ENCODE peak calls at places on chromosomes 16 and 17, in seven cellular contexts. I is breast epithelium, E is tibial nerve, X is IMR-90, D is adrenal gland, F is Peyer's patch, Q is esophagus muscularis mucosa. Z is an unnamed sample. For H3K4me1, the result is how much of the 10 kb centered on the place peaks cover.

GRCh38 chr17:6444573-6445335 is 499 bp downstream of the PIMREG start:
- DNase-seq in I (no peak), E (no peak), X (no peak), D (no peak), F (no peak), Q (no peak), Z (no peak)

GRCh38 chr17:37103191-37103590 is 154.4 kb downstream of the AATF start:
- DNase-seq in I (no peak), E (no peak), X (no peak), D (no peak), F (no peak), Q (no peak), Z (no peak)

GRCh38 chr17:50893183-50893993 is 27.2 kb upstream of the TOB1 start:
- DNase-seq in I (peak), E (peak), X (peak), D (no peak), F (peak), Q (no peak), Z (no peak)

GRCh38 chr17:59521465-59522126 is 43.8 kb upstream of the DHX40 start:
- DNase-seq in I (no peak), E (no peak), X (peak), D (peak), F (peak), Q (no peak), Z (no peak)

GRCh38 chr17:61567045-61567802 is 23.8 kb downstream of the NACA2 start:
- DNase-seq in I (no peak), E (no peak), X (no peak), D (no peak), F (no peak), Q (no peak), Z (no peak)

GRCh38 chr17:69525920-69526841 is 111.7 kb downstream of the MAP2K6 start:
- DNase-seq in I (no peak), E (no peak), X (peak), D (peak), F (no peak), Q (no peak), Z (no peak)

GRCh38 chr17:47810200-47810821 is 11.3 kb downstream of the OSBPL7 start:
- DNase-seq in I (no peak), E (no peak), X (peak), D (peak), F (peak), Q (no peak), Z (no peak)

GRCh38 chr16:73086108-73086507 is 38.2 kb upstream of the ZFHX3 start:
- DNase-seq in I (no peak), E (no peak), X (no peak), D (no peak), F (no peak), Q (no peak), Z (no peak)

GRCh38 chr16:9199312-9199711 is 107.9 kb downstream of the HAPSTR1 start:
- DNase-seq in I (no peak), E (no peak), X (no peak), D (no peak), F (no peak), Q (no peak), Z (no peak)

GRCh38 chr17:35900693-35901487 is 20.7 kb upstream of the CCL5 start:
- DNase-seq in I (no peak), E (no peak), X (no peak), D (no peak), F (no peak), Q (no peak), Z (no peak)

GRCh38 chr17:60392845-60393702 is 1.1 kb upstream of the USP32 start:
- DNase-seq in I (peak), E (no peak), X (peak), D (peak), F (no peak), Q (no peak), Z (no peak)

GRCh38 chr16:30144917-30145316 is 21.9 kb upstream of the MAPK3 start:
- DNase-seq in I (no peak), E (no peak), X (no peak), D (no peak), F (no peak), Q (no peak), Z (no peak)

GRCh38 chr16:30144017-30144416 is 21.0 kb upstream of the MAPK3 start:
- DNase-seq in I (no peak), E (no peak), X (no peak), D (no peak), F (no peak), Q (no peak), Z (no peak)

GRCh38 chr16:30148101-30148500 is 25.1 kb upstream of the MAPK3 start:
- DNase-seq in I (no peak), E (no peak), X (no peak), D (no peak), F (no peak), Q (no peak), Z (no peak)

GRCh38 chr16:30143347-30143702 is 20.3 kb upstream of the MAPK3 start:
- DNase-seq in I (no peak), E (no peak), X (no peak), D (no peak), F (no peak), Q (no peak), Z (no peak)

GRCh38 chr16:30145692-30146091 is 22.7 kb upstream of the MAPK3 start:
- DNase-seq in I (no peak), E (no peak), X (no peak), D (no peak), F (no peak), Q (no peak), Z (no peak)
- H3K4me1 ChIP-seq in I (under half), E (under half), X (under half), D (under half), F (under half), Q (under half), Z (under half)

DNA sequence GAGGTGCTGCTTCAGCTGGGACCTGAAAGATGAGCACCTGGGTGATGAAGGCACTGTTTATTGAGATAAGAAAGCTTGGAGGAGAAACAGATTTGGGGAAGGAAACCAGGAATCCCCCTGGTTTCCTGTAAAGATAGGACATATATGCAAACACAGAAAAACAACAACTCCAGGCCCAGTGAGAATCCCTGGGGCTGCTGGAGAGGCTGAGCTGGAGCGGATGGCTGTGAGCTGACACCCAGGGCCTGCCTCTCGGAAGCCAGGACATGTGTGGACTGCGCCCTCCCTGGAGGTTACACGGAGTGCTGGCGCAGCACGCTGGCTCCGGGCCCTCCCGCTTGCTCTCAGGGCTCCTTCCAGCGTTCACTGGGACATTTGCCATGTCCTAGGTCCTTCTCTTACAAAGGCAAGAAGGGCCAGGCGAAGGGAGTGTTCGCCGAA is 57.5 kb downstream of the CYB5B start:
- DNase-seq in I (peak), E (peak), X (peak), D (peak), F (no peak), Q (peak), Z (no peak)
- H3K4me3 ChIP-seq in I (peak), E (peak), X (no peak), D (no peak), F (no peak), Q (peak), Z (peak)

GRCh38 chr16:67435758-67436164 is 4.8 kb downstream of the HSD11B2 start:
- DNase-seq in I (no peak), E (no peak), X (no peak), D (no peak), F (peak), Q (no peak), Z (no peak)
- TF ChIP-seq POLR2A in I (no peak), E (no peak), X (no peak), D (no peak), F (no peak), Q (no peak), Z (no peak)

GRCh38 chr17:17811381-17812210 is 25.2 kb downstream of the SREBF1 start:
- DNase-seq in I (no peak), E (no peak), X (no peak), D (peak), F (no peak), Q (no peak), Z (no peak)

GRCh38 chr17:17812211-17813054 is 24.4 kb downstream of the SREBF1 start:
- DNase-seq in I (peak), E (peak), X (peak), D (peak), F (peak), Q (peak), Z (no peak)

GRCh38 chr17:17808706-17809432 is 27.9 kb downstream of the SREBF1 start:
- DNase-seq in I (no peak), E (no peak), X (peak), D (peak), F (no peak), Q (no peak), Z (no peak)

GRCh38 chr17:17809527-17810373 is 27.0 kb downstream of the SREBF1 start:
- DNase-seq in I (no peak), E (peak), X (no peak), D (peak), F (no peak), Q (no peak), Z (no peak)

GRCh38 chr17:17810374-17811248 is 26.2 kb downstream of the SREBF1 start:
- DNase-seq in I (no peak), E (no peak), X (no peak), D (peak), F (no peak), Q (no peak), Z (no peak)
- H3K4me1 ChIP-seq in I (under half), E (under half), X (under half), D (half or more), F (under half), Q (half or more), Z (half or more)

DNA sequence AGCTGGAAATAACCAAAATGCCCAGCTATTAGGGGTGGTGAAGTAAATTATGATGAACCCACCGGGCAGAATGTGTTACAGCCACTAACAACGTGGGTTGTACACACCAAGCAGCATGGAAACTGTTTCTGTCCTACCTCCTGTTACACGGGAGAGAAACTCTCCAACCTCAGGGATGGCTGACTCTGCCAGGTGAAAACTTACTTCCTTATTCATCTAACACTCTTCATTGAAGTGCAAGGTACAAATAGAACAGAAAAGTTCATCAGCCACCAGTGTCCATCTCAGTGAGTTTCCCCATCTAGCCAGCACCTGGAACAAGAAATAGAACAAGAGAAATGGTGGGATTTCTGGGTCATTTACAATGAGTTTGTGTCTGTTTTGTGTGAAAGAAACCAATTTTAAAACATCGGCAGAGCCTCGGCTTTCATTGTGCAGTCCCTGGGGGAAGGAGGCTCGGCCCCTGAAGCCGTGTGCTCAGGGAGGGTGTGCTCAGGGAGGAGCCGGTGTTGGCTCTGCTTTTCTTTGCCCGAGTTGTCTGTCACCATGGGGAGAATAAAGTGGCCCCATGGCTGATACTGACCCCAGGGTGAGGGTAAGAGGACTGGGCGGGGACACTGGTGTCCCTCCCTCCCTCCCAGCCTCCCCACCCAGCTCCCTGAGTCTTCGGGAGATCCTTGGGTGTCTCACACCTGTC is 39.8 kb downstream of the RAB11FIP4 start:
- DNase-seq in I (no peak), E (no peak), X (no peak), D (no peak), F (no peak), Q (no peak), Z (no peak)
- H3K4me3 ChIP-seq in I (no peak), E (no peak), X (no peak), D (no peak), F (no peak), Q (no peak), Z (no peak)

GRCh38 chr17:8725881-8726280 is 18.8 kb downstream of the CCDC42 start:
- DNase-seq in I (no peak), E (no peak), X (no peak), D (no peak), F (no peak), Q (no peak), Z (no peak)
- TF ChIP-seq POLR2A in I (no peak), E (no peak), X (no peak), D (no peak), F (no peak), Q (no peak), Z (no peak)

GRCh38 chr16:85612191-85612800 is 826 bp upstream of the GSE1 start:
- DNase-seq in I (peak), E (peak), X (peak), D (peak), F (peak), Q (no peak), Z (no peak)
- H3K4me1 ChIP-seq in I (under half), E (half or more), X (under half), D (half or more), F (under half), Q (half or more), Z (half or more)

GRCh38 chr16:66474750-66475199 is 47.7 kb downstream of the BEAN1 start:
- DNase-seq in I (no peak), E (no peak), X (no peak), D (no peak), F (no peak), Q (no peak), Z (no peak)

GRCh38 chr16:66473654-66474519 is 46.8 kb downstream of the BEAN1 start:
- DNase-seq in I (no peak), E (no peak), X (no peak), D (no peak), F (no peak), Q (no peak), Z (no peak)

GRCh38 chr16:66477028-66477515 is 50.0 kb downstream of the BEAN1 start:
- DNase-seq in I (no peak), E (no peak), X (no peak), D (no peak), F (no peak), Q (no peak), Z (no peak)

GRCh38 chr16:66476328-66477027 is 49.4 kb downstream of the BEAN1 start:
- DNase-seq in I (no peak), E (no peak), X (no peak), D (no peak), F (no peak), Q (no peak), Z (no peak)

GRCh38 chr16:66475232-66475631 is 48.1 kb downstream of the BEAN1 start:
- DNase-seq in I (no peak), E (no peak), X (no peak), D (no peak), F (no peak), Q (no peak), Z (no peak)
- H3K4me3 ChIP-seq in I (no peak), E (no peak), X (no peak), D (no peak), F (no peak), Q (no peak), Z (no peak)

GRCh38 chr16:89700649-89701424 is 668 bp downstream of the SPATA2L start:
- DNase-seq in I (peak), E (no peak), X (peak), D (peak), F (peak), Q (no peak), Z (no peak)
- TF ChIP-seq POLR2A in I (no peak), E (no peak), X (no peak), D (no peak), F (no peak), Q (no peak), Z (no peak)

Z was measured in esophagus squamous epithelium.